ENCODE peak calls at places on chromosomes 7 and 10, in six cellular contexts. One of them, this sample, is unnamed. For H3K36me3, the result is how much of the 10 kb centered on the place peaks cover.

GRCh38 chr7:111438369-111439289 is 123.7 kb downstream of the IMMP2L start:
- DNase-seq in K562: peak
- DNase-seq in IMR-90: peak
- DNase-seq in H1: no peak
- DNase-seq in GM12878: no peak
- DNase-seq in HepG2: no peak
- DNase-seq in this sample: no peak

GRCh38 chr7:101924171-101924570 is 106.7 kb downstream of the CUX1 start:
- DNase-seq in K562: no peak
- DNase-seq in IMR-90: peak
- DNase-seq in H1: no peak
- DNase-seq in GM12878: no peak
- DNase-seq in HepG2: no peak
- DNase-seq in this sample: peak

GRCh38 chr10:69457771-69458237 is 6.5 kb downstream of the TSPAN15 start:
- DNase-seq in K562: no peak
- DNase-seq in IMR-90: no peak
- DNase-seq in H1: no peak
- DNase-seq in GM12878: no peak
- DNase-seq in HepG2: no peak
- DNase-seq in this sample: no peak

GRCh38 chr10:71584461-71584860 is 135.1 kb downstream of the C10orf105 start:
- DNase-seq in K562: no peak
- DNase-seq in IMR-90: no peak
- DNase-seq in H1: no peak
- DNase-seq in GM12878: no peak
- DNase-seq in HepG2: no peak
- DNase-seq in this sample: no peak

GRCh38 chr7:16915405-16915804 is 33.6 kb upstream of the AGR3 start:
- DNase-seq in K562: no peak
- DNase-seq in IMR-90: peak
- DNase-seq in H1: no peak
- DNase-seq in GM12878: no peak
- DNase-seq in HepG2: no peak
- DNase-seq in this sample: peak

GRCh38 chr7:143979359-143979758 is 20.8 kb upstream of the OR6B1 start:
- DNase-seq in K562: no peak
- DNase-seq in IMR-90: peak
- DNase-seq in H1: no peak
- DNase-seq in GM12878: no peak
- DNase-seq in HepG2: peak
- DNase-seq in this sample: no peak

GRCh38 chr7:68980011-68980410 is 618.3 kb upstream of the AUTS2 start:
- DNase-seq in K562: no peak
- DNase-seq in IMR-90: no peak
- DNase-seq in H1: no peak
- DNase-seq in GM12878: no peak
- DNase-seq in HepG2: no peak
- DNase-seq in this sample: no peak

GRCh38 chr10:28130267-28130666 is 131.4 kb upstream of the ODAD2 start:
- DNase-seq in K562: no peak
- DNase-seq in IMR-90: peak
- DNase-seq in H1: no peak
- DNase-seq in GM12878: no peak
- DNase-seq in HepG2: no peak
- DNase-seq in this sample: no peak

GRCh38 chr7:39083781-39084180 is 106.1 kb downstream of the POU6F2 start:
- DNase-seq in K562: no peak
- DNase-seq in IMR-90: no peak
- DNase-seq in H1: no peak
- DNase-seq in GM12878: no peak
- DNase-seq in HepG2: no peak
- DNase-seq in this sample: no peak

GRCh38 chr7:41693150-41693997 is 9.5 kb downstream of the INHBA start:
- DNase-seq in K562: no peak
- DNase-seq in IMR-90: peak
- DNase-seq in H1: no peak
- DNase-seq in GM12878: no peak
- DNase-seq in HepG2: no peak
- DNase-seq in this sample: no peak

GRCh38 chr10:6929157-6929830 is 349.2 kb upstream of the PRKCQ start:
- DNase-seq in K562: no peak
- DNase-seq in IMR-90: no peak
- DNase-seq in H1: no peak
- DNase-seq in GM12878: no peak
- DNase-seq in HepG2: no peak
- DNase-seq in this sample: no peak

GRCh38 chr10:90642136-90642535 is 215.7 kb downstream of the HTR7 start:
- DNase-seq in K562: no peak
- DNase-seq in IMR-90: peak
- DNase-seq in H1: no peak
- DNase-seq in GM12878: no peak
- DNase-seq in HepG2: no peak
- DNase-seq in this sample: no peak

GRCh38 chr7:71615017-71615416 is 483.1 kb downstream of the GALNT17 start:
- DNase-seq in K562: no peak
- DNase-seq in IMR-90: no peak
- DNase-seq in H1: no peak
- DNase-seq in GM12878: no peak
- DNase-seq in HepG2: no peak
- DNase-seq in this sample: no peak

GRCh38 chr10:14658331-14659122 is 116.2 kb downstream of the FAM107B start:
- DNase-seq in K562: no peak
- DNase-seq in IMR-90: peak
- DNase-seq in H1: no peak
- DNase-seq in GM12878: peak
- DNase-seq in HepG2: no peak
- DNase-seq in this sample: peak

GRCh38 chr7:133945497-133945896 is 181.6 kb upstream of the LRGUK start:
- DNase-seq in K562: no peak
- DNase-seq in IMR-90: no peak
- DNase-seq in H1: no peak
- DNase-seq in GM12878: no peak
- DNase-seq in HepG2: no peak
- DNase-seq in this sample: no peak

GRCh38 chr7:99943641-99944507 is 14.5 kb upstream of the GJC3 start:
- DNase-seq in K562: no peak
- DNase-seq in IMR-90: no peak
- DNase-seq in H1: peak
- DNase-seq in GM12878: no peak
- DNase-seq in HepG2: no peak
- DNase-seq in this sample: no peak

GRCh38 chr10:4656576-4657194 is 169.3 kb upstream of the AKR1E2 start:
- DNase-seq in K562: peak
- DNase-seq in IMR-90: peak
- DNase-seq in H1: no peak
- DNase-seq in GM12878: no peak
- DNase-seq in HepG2: peak
- DNase-seq in this sample: peak

GRCh38 chr7:108094933-108095710 is 35.0 kb downstream of the LAMB4 start:
- DNase-seq in K562: no peak
- DNase-seq in IMR-90: peak
- DNase-seq in H1: no peak
- DNase-seq in GM12878: no peak
- DNase-seq in HepG2: peak
- DNase-seq in this sample: no peak

GRCh38 chr10:132109341-132110072 is 43.8 kb downstream of the JAKMIP3 start:
- DNase-seq in K562: no peak
- DNase-seq in IMR-90: peak
- DNase-seq in H1: no peak
- DNase-seq in GM12878: no peak
- DNase-seq in HepG2: no peak
- DNase-seq in this sample: no peak

GRCh38 chr10:16950686-16951681 is 133.8 kb upstream of the RSU1 start:
- DNase-seq in K562: peak
- DNase-seq in IMR-90: peak
- DNase-seq in H1: peak
- DNase-seq in GM12878: no peak
- DNase-seq in HepG2: no peak
- DNase-seq in this sample: peak

GRCh38 chr10:59167512-59167911 is 8.9 kb upstream of the PHYHIPL start:
- DNase-seq in K562: no peak
- DNase-seq in IMR-90: no peak
- DNase-seq in H1: no peak
- DNase-seq in GM12878: no peak
- DNase-seq in HepG2: no peak
- DNase-seq in this sample: no peak

GRCh38 chr7:31074403-31074802 is 22.3 kb downstream of the ADCYAP1R1 start:
- DNase-seq in K562: no peak
- DNase-seq in IMR-90: no peak
- DNase-seq in H1: no peak
- DNase-seq in GM12878: no peak
- DNase-seq in HepG2: no peak
- DNase-seq in this sample: no peak

GRCh38 chr10:34028936-34029335 is 694.5 kb upstream of the NRP1 start:
- DNase-seq in K562: no peak
- DNase-seq in IMR-90: no peak
- DNase-seq in H1: no peak
- DNase-seq in GM12878: no peak
- DNase-seq in HepG2: no peak
- DNase-seq in this sample: no peak

GRCh38 chr10:31318854-31319601 is at the start of gene ZEB1:
- DNase-seq in K562: peak
- DNase-seq in IMR-90: peak
- DNase-seq in H1: no peak
- DNase-seq in GM12878: no peak
- DNase-seq in HepG2: peak
- DNase-seq in this sample: peak

GRCh38 chr10:95211606-95212279 is 17.7 kb downstream of the ACSM6 start:
- DNase-seq in K562: no peak
- DNase-seq in IMR-90: peak
- DNase-seq in H1: no peak
- DNase-seq in GM12878: no peak
- DNase-seq in HepG2: no peak
- DNase-seq in this sample: no peak
- TF ChIP-seq CEBPB in K562: no peak
- TF ChIP-seq CEBPB in IMR-90: no peak
- TF ChIP-seq CEBPB in H1: no peak
- TF ChIP-seq CEBPB in GM12878: no peak
- TF ChIP-seq CEBPB in HepG2: no peak
- TF ChIP-seq CEBPB in this sample: no peak

GRCh38 chr7:157410831-157411556 is 74.2 kb downstream of the DNAJB6 start:
- DNase-seq in K562: no peak
- DNase-seq in IMR-90: no peak
- DNase-seq in H1: no peak
- DNase-seq in GM12878: no peak
- DNase-seq in HepG2: no peak
- DNase-seq in this sample: no peak
- H3K36me3 ChIP-seq in K562: half or more
- H3K36me3 ChIP-seq in IMR-90: under half
- H3K36me3 ChIP-seq in H1: under half
- H3K36me3 ChIP-seq in GM12878: under half
- H3K36me3 ChIP-seq in HepG2: under half
- H3K36me3 ChIP-seq in this sample: under half

GRCh38 chr10:74081918-74082317 is 68.7 kb downstream of the AP3M1 start:
- DNase-seq in K562: no peak
- DNase-seq in IMR-90: no peak
- DNase-seq in H1: no peak
- DNase-seq in GM12878: no peak
- DNase-seq in HepG2: no peak
- DNase-seq in this sample: no peak
- TF ChIP-seq CEBPB in K562: no peak
- TF ChIP-seq CEBPB in IMR-90: no peak
- TF ChIP-seq CEBPB in H1: no peak
- TF ChIP-seq CEBPB in GM12878: no peak
- TF ChIP-seq CEBPB in HepG2: no peak
- TF ChIP-seq CEBPB in this sample: no peak

GRCh38 chr10:8063128-8063908 is 8.8 kb downstream of the GATA3 start:
- DNase-seq in K562: no peak
- DNase-seq in IMR-90: no peak
- DNase-seq in H1: no peak
- DNase-seq in GM12878: no peak
- DNase-seq in HepG2: no peak
- DNase-seq in this sample: no peak
- H3K36me3 ChIP-seq in K562: under half
- H3K36me3 ChIP-seq in IMR-90: under half
- H3K36me3 ChIP-seq in H1: under half
- H3K36me3 ChIP-seq in GM12878: under half
- H3K36me3 ChIP-seq in HepG2: under half
- H3K36me3 ChIP-seq in this sample: under half

DNA sequence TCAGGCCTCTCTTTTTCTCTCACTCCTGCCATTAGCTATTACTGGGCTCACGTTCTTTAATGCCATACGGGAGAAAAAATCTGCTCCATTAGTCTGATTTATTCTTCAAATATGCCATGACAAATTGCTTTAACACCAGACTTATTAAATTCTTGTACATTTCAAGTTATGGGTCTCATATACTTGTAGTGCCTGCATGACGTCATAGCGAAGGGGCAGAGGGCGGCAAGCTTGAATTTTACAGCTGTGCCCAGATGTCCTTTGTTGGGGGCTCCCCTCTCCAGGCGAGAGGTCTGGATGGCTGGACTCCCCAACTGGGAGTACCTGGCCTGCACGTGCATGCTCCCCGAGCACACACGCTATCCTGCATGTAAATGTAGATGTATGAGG is 79.7 kb downstream of the EBF3 start:
- DNase-seq in K562: no peak
- DNase-seq in IMR-90: no peak
- DNase-seq in H1: no peak
- DNase-seq in GM12878: no peak
- DNase-seq in HepG2: no peak
- DNase-seq in this sample: no peak
- TF ChIP-seq CEBPB in K562: no peak
- TF ChIP-seq CEBPB in IMR-90: no peak
- TF ChIP-seq CEBPB in H1: no peak
- TF ChIP-seq CEBPB in GM12878: no peak
- TF ChIP-seq CEBPB in HepG2: no peak
- TF ChIP-seq CEBPB in this sample: no peak

GRCh38 chr7:138895700-138896099 is 85.5 kb downstream of the KIAA1549 start:
- DNase-seq in K562: peak
- DNase-seq in IMR-90: no peak
- DNase-seq in H1: no peak
- DNase-seq in GM12878: no peak
- DNase-seq in HepG2: no peak
- DNase-seq in this sample: no peak
- H3K36me3 ChIP-seq in K562: under half
- H3K36me3 ChIP-seq in IMR-90: under half
- H3K36me3 ChIP-seq in H1: under half
- H3K36me3 ChIP-seq in GM12878: under half
- H3K36me3 ChIP-seq in HepG2: under half
- H3K36me3 ChIP-seq in this sample: under half

GRCh38 chr10:46544989-46545791 is 11.3 kb downstream of the GPRIN2 start:
- DNase-seq in K562: no peak
- DNase-seq in IMR-90: no peak
- DNase-seq in H1: no peak
- DNase-seq in GM12878: no peak
- DNase-seq in HepG2: no peak
- DNase-seq in this sample: peak
- TF ChIP-seq CEBPB in K562: no peak
- TF ChIP-seq CEBPB in IMR-90: no peak
- TF ChIP-seq CEBPB in H1: no peak
- TF ChIP-seq CEBPB in GM12878: no peak
- TF ChIP-seq CEBPB in HepG2: no peak
- TF ChIP-seq CEBPB in this sample: no peak

DNA sequence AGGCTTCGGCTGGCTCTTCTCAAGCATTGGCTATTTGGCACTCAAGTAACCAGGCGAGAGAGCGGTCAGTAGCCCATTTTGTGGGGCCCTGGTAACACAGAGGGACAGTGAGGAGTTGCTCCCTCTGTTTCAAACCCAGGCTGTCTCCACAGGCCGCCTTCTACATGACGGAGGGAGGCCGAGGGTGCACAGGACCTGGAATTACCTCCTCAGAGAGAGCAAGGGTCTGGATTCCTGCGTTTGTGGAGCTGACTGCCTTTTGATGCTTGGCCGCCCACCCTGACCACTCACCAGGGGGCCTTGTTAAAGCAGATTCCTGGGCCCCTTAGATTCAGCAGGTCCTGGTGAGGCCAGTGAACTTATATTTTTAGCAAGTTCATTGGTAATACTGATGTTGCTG is 12.3 kb downstream of the UPP1 start:
- DNase-seq in K562: no peak
- DNase-seq in IMR-90: no peak
- DNase-seq in H1: no peak
- DNase-seq in GM12878: no peak
- DNase-seq in HepG2: no peak
- DNase-seq in this sample: no peak
- H3K36me3 ChIP-seq in K562: under half
- H3K36me3 ChIP-seq in IMR-90: under half
- H3K36me3 ChIP-seq in H1: half or more
- H3K36me3 ChIP-seq in GM12878: under half
- H3K36me3 ChIP-seq in HepG2: under half
- H3K36me3 ChIP-seq in this sample: under half

This sample was measured in HCT116.